ENCODE peak calls at places on chromosomes 7 and 10, in seven cellular contexts. T is hepatocyte, J is PC-3, I is fibroblast of lung, N is GM23248, G is GM23338, H is mammary epithelial cell. X is an unnamed sample.

GRCh38 chr7:136066304-136067143 is 89.4 kb upstream of the MTPN start:
- DNase-seq in I (no peak), G (no peak), H (no peak), T (no peak), N (no peak), J (no peak), X (no peak)

GRCh38 chr10:21976280-21976679 is 27.2 kb downstream of the DNAJC1 start:
- DNase-seq in J (no peak), I (no peak), H (no peak), G (no peak), T (no peak), N (no peak), X (no peak)

GRCh38 chr7:150983893-150984368 is 5.8 kb upstream of the KCNH2 start:
- DNase-seq in J (peak; percentile 65), I (no peak), H (peak; percentile 42), T (peak; percentile 83), N (peak; percentile 49), G (peak; percentile 87), X (no peak)

GRCh38 chr7:111743244-111743852 is 181.1 kb upstream of the IMMP2L start:
- DNase-seq in G (peak; percentile 50), I (no peak), J (no peak), N (no peak), H (no peak), T (no peak), X (no peak)

GRCh38 chr7:67377939-67378862 is 381.6 kb downstream of the TYW1 start:
- DNase-seq in G (peak; percentile 93), J (peak; percentile 69), T (peak; percentile 89), I (peak; percentile 63), N (peak; percentile 80), H (peak; percentile 37), X (peak; percentile 63)

GRCh38 chr7:137685439-137686164 is 161.2 kb downstream of the DGKI start:
- DNase-seq in H (no peak), T (no peak), I (no peak), J (no peak), N (no peak), G (no peak), X (no peak)

GRCh38 chr10:78350286-78350685 is 316.6 kb downstream of the RPS24 start:
- DNase-seq in H (no peak), N (no peak), J (no peak), G (no peak), T (no peak), I (no peak), X (no peak)

GRCh38 chr7:73394416-73394815 is 39.2 kb upstream of the FZD9 start:
- DNase-seq in I (no peak), J (no peak), H (no peak), N (no peak), T (no peak), G (no peak), X (no peak)

GRCh38 chr7:6256709-6257535 is 15.5 kb downstream of the CYTH3 start:
- DNase-seq in J (no peak), I (peak; percentile 47), T (peak; percentile 28), N (peak; percentile 92), G (no peak), H (peak; percentile 39), X (no peak)

GRCh38 chr10:84074521-84074920 is 64.8 kb upstream of the GHITM start:
- DNase-seq in G (no peak), T (no peak), N (no peak), I (no peak), H (no peak), J (no peak), X (no peak)

GRCh38 chr7:1223196-1224092 is 9.2 kb upstream of the UNCX start:
- DNase-seq in H (no peak), J (no peak), N (no peak), T (no peak), G (peak; percentile 41), I (no peak), X (no peak)
- TF ChIP-seq EZH2 in H (no peak), J (no peak), N (no peak), T (no peak), G (peak; percentile 50), I (no peak), X (no peak)

DNA sequence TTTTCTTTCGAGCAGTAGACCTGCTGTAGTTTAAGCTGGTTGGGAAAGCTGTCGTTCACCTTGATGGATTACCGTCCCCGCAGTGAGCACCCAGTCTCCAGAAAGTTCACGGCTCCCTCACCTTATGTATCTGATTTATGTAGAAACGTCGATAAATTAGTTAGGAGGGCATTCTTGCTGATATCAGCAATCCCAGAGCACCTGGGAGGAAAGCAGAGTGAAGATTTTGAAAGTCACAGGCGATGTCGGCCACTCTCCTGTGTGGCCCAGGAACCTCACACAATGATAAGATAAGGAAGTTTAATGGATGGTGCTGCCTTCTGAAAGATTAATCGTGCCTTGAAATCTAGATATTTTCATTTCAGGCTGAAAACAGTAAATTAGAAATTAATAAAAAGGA is 336.8 kb downstream of the DPP6 start:
- DNase-seq in T (no peak), G (no peak), I (no peak), N (no peak), H (no peak), J (no peak), X (no peak)
- TF ChIP-seq EZH2 in T (no peak), G (no peak), I (no peak), N (no peak), H (no peak), J (no peak), X (no peak)

GRCh38 chr7:1750541-1751021 is 80.5 kb downstream of the ELFN1 start:
- DNase-seq in N (no peak), J (no peak), T (no peak), H (no peak), G (no peak), I (no peak), X (no peak)

GRCh38 chr7:1753563-1753867 is 83.4 kb downstream of the ELFN1 start:
- DNase-seq in J (no peak), T (no peak), I (no peak), G (no peak), N (no peak), H (no peak), X (no peak)

GRCh38 chr7:1749864-1750466 is 79.9 kb downstream of the ELFN1 start:
- DNase-seq in J (no peak), H (no peak), N (no peak), G (no peak), T (no peak), I (no peak), X (no peak)

GRCh38 chr7:1754345-1754908 is 84.3 kb downstream of the ELFN1 start:
- DNase-seq in H (no peak), T (no peak), J (no peak), G (no peak), I (no peak), N (no peak), X (no peak)

GRCh38 chr7:1752771-1753562 is 82.9 kb downstream of the ELFN1 start:
- DNase-seq in I (no peak), H (no peak), J (no peak), N (no peak), T (no peak), G (no peak), X (no peak)
- TF ChIP-seq EZH2 in I (no peak), H (no peak), J (no peak), N (no peak), T (no peak), G (no peak), X (no peak)

DNA sequence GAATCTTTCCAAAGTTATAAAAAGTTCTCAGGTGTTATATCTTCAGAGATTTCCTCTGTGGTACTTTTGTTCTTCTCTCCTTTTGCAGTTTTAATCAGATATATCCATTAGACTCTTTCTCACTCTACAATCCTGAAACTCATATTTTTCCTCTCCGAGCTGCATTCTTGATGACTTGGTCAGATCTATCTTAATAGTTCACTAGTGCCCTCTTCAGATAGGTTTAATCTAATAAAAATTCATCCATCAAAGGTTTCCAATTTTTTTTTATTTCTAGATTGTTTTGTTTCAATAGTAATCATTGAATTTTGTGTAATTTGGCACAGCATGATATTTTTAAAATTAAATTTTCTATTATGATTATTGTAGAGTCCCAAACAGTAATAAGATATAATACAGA is 21.8 kb upstream of the DGKB start:
- DNase-seq in T (no peak), J (peak; percentile 62), N (peak; percentile 59), H (no peak), I (peak; percentile 19), G (no peak), X (no peak)
- TF ChIP-seq EZH2 in T (no peak), J (no peak), N (no peak), H (no peak), I (no peak), G (no peak), X (no peak)

DNA sequence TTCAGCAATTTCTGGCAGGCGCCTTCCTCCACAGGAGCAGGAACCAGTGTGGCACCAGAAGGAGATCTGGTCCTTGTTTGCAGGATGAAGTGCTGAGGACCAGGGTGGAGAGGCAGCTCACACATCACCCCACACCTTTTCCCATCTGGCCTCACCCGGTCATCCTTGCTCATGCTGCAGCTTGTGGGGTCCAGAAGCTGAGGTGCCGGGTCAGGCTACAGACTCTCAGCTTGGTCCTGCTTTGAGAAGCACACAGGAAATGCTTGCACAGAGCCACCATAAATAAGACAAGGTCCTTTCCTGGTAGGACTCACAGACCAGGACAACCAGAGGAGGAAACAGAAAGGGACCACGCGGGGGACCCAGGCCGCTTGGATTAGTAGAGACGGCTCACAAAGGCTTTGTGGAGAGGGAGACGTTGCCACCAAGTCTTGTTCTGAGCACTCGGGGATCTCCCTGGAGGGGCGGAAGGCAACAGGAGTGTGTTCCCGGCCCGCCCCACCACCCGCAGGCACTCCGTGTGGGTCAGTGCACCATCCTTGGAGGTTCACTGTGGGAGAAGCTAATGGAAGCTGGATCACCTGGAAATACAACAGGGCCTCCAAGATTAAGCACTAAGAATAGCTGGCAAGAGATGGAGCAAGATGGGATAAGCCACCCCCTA is 29.6 kb upstream of the EN2 start:
- DNase-seq in H (no peak), N (no peak), T (no peak), I (no peak), G (no peak), J (no peak), X (no peak)
- TF ChIP-seq EZH2 in H (no peak), N (no peak), T (no peak), I (no peak), G (no peak), J (no peak), X (no peak)

GRCh38 chr7:144717720-144718119 is 118.1 kb downstream of the TPK1 start:
- DNase-seq in J (no peak), T (no peak), I (no peak), H (no peak), N (no peak), G (no peak), X (no peak)
- TF ChIP-seq EZH2 in J (no peak), T (no peak), I (no peak), H (no peak), N (no peak), G (no peak), X (no peak)

GRCh38 chr7:27238979-27239779 is 3.4 kb upstream of the EVX1 start:
- DNase-seq in H (no peak), N (no peak), G (peak; percentile 56), T (peak; percentile 39), I (no peak), J (no peak), X (no peak)
- TF ChIP-seq EZH2 in H (peak; percentile 18), N (no peak), G (peak; percentile 92), T (peak; percentile 37), I (peak; percentile 87), J (no peak), X (no peak)

GRCh38 chr10:62814901-62815372 is 1.2 kb downstream of the EGR2 start:
- DNase-seq in T (peak; percentile 19), N (peak; percentile 18), J (no peak), G (peak; percentile 58), I (no peak), H (no peak), X (no peak)
- TF ChIP-seq EZH2 in T (no peak), N (no peak), J (no peak), G (no peak), I (peak; percentile 20), H (peak; percentile 16), X (no peak)

X was measured in HCT116.